ENCODE peak calls at places on chromosomes 6 and 20, in five cellular contexts. Q is neuronal stem cell, N is H9, U is mesenchymal stem cell, F is trophoblast cell. I is an unnamed sample.

GRCh38 chr20:61556116-61556515 is 304.1 kb downstream of the CDH4 start:
- DNase-seq in Q (no peak), N (no peak), F (peak), U (peak), I (no peak)

GRCh38 chr6:166633732-166634535 is 6.9 kb upstream of the RPS6KA2 start:
- DNase-seq in F (peak), U (peak), Q (no peak), N (peak), I (no peak)

GRCh38 chr20:10754809-10755208 is 81.0 kb upstream of the JAG1 start:
- DNase-seq in Q (no peak), F (no peak), N (no peak), U (no peak), I (no peak)

GRCh38 chr6:112085666-112086065 is 1.6 kb downstream of the TUBE1 start:
- DNase-seq in F (no peak), N (no peak), U (no peak), Q (no peak), I (no peak)

GRCh38 chr6:41358503-41358902 is 23.1 kb downstream of the NCR2 start:
- DNase-seq in F (no peak), Q (no peak), U (no peak), N (no peak), I (no peak)

GRCh38 chr6:106213660-106214276 is 111.8 kb downstream of the ATG5 start:
- DNase-seq in U (no peak), F (no peak), Q (no peak), N (no peak), I (no peak)

GRCh38 chr6:36196880-36197548 is 470 bp downstream of the BRPF3 start:
- DNase-seq in U (peak), F (peak), Q (peak), N (peak), I (peak)

GRCh38 chr6:114108119-114109002 is 137.4 kb upstream of the HDAC2 start:
- DNase-seq in N (peak), Q (peak), U (peak), F (peak), I (peak)

GRCh38 chr6:148528292-148528691 is 185.7 kb downstream of the SASH1 start:
- DNase-seq in F (no peak), U (no peak), N (no peak), Q (no peak), I (no peak)

GRCh38 chr6:83592770-83593394 is 80.5 kb downstream of the PRSS35 start:
- DNase-seq in N (peak), F (peak), Q (no peak), U (peak), I (no peak)

GRCh38 chr6:170225852-170226417 is 64.9 kb downstream of the DLL1 start:
- DNase-seq in Q (no peak), F (no peak), N (no peak), U (no peak), I (no peak)

GRCh38 chr20:37343212-37343993 is 2.5 kb upstream of the SRC start:
- DNase-seq in F (no peak), U (no peak), N (no peak), Q (no peak), I (no peak)

DNA sequence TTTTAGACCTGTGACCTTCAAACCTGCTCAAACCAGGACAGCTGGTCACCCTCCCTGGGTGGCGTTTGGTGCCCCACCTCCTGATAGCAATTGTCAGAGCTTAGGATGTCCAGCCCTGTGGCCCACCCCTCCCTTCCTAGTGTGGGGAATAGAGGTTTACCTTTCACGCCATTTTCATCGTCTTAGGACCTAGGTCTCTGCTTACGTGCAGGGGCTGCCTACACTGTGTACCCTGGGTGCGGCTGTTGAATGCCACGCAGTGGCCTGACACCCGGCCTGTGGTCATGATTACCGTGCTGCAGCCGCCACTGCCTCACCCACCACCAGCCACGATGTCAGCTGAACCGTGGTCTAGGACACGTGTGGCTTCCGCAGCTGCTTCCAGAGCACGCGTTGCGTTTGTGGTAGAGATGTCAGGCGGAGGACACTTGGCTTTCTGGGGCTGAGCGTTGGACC is 157.3 kb downstream of the DTNBP1 start:
- DNase-seq in F (no peak), U (no peak), Q (no peak), N (no peak), I (no peak)
- H3K14ac ChIP-seq in F (no peak), U (no peak), Q (peak), N (no peak), I (no peak)

GRCh38 chr20:24729896-24730605 is 219.0 kb upstream of the CST7 start:
- DNase-seq in F (no peak), U (no peak), Q (no peak), N (no peak), I (no peak)

GRCh38 chr20:24731312-24731711 is 217.8 kb upstream of the CST7 start:
- DNase-seq in U (no peak), Q (no peak), N (no peak), F (no peak), I (peak)

GRCh38 chr20:24724982-24725533 is 224.0 kb upstream of the CST7 start:
- DNase-seq in U (no peak), N (no peak), F (no peak), Q (no peak), I (peak)

GRCh38 chr20:24730750-24731149 is 218.3 kb upstream of the CST7 start:
- DNase-seq in N (no peak), F (no peak), Q (no peak), U (no peak), I (no peak)

DNA sequence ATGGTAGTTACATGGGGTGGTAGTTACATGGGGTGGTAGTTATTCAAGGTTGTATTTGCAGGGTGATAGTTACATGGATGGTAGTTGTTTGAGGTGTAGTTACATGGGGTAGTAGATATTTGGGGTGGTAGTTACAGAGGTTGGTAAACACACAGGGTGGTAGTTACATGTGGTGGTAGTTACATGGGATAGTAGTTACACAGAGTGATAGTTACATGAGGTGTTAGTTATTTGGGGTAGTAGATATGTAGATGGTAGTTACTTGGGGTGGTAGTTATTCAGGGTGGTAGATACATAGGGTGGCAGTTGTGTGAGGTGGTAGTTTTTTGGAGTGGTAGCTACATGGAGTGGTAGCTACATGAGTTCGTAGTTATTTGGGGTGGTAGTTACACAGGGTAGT is 221.3 kb upstream of the CST7 start:
- DNase-seq in N (no peak), Q (no peak), F (no peak), U (no peak), I (no peak)
- H2AK5ac ChIP-seq in N (no peak), Q (no peak), F (no peak), U (no peak), I (no peak)

DNA sequence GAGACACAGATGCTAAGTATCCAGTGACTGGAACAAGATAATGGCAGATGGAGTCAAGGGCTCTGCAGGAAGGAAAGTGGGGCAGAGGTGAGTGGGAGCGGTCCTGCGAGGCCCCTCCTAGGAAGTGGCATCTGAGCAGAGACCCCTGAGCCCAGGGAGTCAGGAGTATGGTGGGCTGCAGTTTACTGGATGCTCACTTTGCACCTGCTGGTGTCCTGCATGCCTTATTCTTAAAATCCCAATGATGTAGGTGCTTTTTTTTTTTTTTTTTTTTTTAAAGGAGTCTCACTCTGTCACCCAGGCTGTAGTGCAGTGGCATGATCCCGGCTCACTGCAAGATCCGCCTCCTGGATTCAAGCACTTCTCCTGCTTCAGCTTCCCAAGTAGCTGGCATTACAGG is 5.6 kb downstream of the CEBPB start:
- DNase-seq in F (no peak), Q (no peak), U (peak), N (no peak), I (no peak)
- H2BK12ac ChIP-seq in F (no peak), Q (no peak), U (no peak), N (no peak), I (no peak)

GRCh38 chr6:2765166-2765895 is at the start of gene WRNIP1:
- DNase-seq in F (peak), Q (peak), U (peak), N (peak), I (peak)
- H3K14ac ChIP-seq in F (peak), Q (peak), U (peak), N (peak), I (no peak)

GRCh38 chr20:45058168-45058850 is 42.6 kb downstream of the KCNS1 start:
- DNase-seq in F (no peak), U (no peak), N (no peak), Q (no peak), I (no peak)

GRCh38 chr20:45061244-45061643 is 39.7 kb downstream of the KCNS1 start:
- DNase-seq in U (peak), F (peak), N (no peak), Q (no peak), I (no peak)

GRCh38 chr20:45056473-45057148 is 44.3 kb downstream of the KCNS1 start:
- DNase-seq in U (no peak), Q (no peak), F (no peak), N (no peak), I (no peak)

GRCh38 chr20:45060341-45060740 is 40.6 kb downstream of the KCNS1 start:
- DNase-seq in N (no peak), U (no peak), F (no peak), Q (no peak), I (no peak)

DNA sequence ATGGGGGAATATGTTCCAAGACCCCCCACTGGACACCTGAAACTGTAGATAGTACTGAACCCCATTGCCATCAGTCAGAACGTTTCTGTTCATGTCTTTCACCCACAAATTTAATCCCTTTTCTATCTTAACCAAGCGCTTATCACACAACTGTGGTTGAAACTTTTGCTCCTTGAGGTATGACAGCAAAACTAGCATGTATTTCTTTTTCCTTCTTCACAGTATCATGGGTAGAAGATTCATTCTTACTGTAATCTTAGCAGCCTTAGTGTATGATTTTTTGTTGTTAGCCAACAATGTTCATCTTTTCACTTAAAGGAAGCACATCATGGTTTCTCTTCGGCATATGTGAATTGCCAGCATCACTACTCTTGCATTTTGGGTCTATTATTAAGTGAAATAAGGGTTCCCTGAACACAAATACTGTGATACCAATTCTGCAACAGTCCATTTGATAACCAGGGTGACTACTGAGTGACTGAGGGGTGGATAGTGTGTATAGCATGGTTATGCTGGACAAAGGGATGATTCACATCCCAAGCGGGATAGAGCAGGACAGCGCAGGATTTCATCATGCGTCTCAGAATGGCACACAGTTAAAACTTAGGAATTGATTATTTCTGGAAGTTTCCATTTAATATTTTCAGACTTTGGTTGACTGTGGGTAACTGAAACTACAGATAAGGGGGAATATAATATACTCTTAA is 41.8 kb downstream of the KCNS1 start:
- DNase-seq in F (peak), U (peak), N (no peak), Q (no peak), I (no peak)
- H2AK5ac ChIP-seq in F (no peak), U (no peak), N (no peak), Q (no peak), I (no peak)

DNA sequence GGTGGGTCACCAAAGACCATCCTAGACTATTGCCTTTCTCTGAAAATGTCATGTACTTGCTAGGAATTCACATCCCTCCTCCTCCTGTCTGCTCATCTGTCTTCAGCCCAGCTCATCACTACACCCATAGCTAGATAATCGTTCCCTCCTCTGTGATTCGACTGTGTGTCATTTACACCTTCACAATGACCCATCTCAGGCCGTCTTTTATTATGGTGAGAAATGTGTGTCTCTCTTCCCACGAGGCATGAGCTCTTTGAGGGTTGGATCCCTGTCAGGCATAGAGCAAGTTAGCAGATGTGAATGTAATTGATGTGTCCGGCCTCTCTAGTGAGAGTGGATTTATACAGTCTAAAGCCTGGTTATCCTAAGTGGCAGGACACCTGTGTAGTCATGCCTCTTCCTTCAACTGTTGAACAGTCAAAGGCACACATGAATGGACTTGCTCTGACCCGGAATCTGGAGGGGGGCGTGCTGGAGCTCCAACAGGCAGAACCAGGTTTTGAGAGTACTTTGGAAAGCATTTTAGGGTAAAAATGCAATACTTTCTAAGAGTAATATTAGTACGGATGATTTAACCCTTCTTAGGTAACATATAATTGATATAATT is 182.1 kb downstream of the UTRN start:
- DNase-seq in U (no peak), Q (no peak), N (peak), F (no peak), I (no peak)
- H2BK12ac ChIP-seq in U (no peak), Q (no peak), N (no peak), F (no peak), I (no peak)

GRCh38 chr6:38349795-38350194 is 289.9 kb downstream of the BTBD9 start:
- DNase-seq in N (no peak), U (peak), F (no peak), Q (no peak), I (no peak)
- H3K14ac ChIP-seq in N (no peak), U (no peak), F (no peak), Q (no peak), I (no peak)

DNA sequence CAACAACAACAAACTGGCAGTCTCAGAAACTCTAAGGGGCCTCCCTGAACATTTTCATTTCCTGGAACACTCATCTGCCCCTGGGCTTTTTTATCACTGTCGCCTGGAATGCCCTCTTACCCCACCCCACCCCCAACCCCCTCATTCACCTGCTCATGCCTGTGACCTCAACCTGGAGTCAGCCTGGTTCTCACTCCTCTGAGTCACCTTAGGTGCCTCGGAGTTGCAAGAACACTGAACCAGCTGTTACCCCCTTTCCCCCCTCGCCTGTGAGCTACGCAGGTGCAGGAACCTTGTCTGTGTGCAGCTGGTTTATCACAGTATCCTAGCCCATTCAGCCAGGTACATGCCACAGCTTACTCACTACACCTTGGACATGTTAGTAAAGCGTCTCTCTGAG is 12.8 kb upstream of the SNAI1 start:
- DNase-seq in U (no peak), F (peak), Q (no peak), N (no peak), I (no peak)
- H2AK5ac ChIP-seq in U (no peak), F (no peak), Q (no peak), N (no peak), I (no peak)